ENCODE peak calls at places on chromosome 4, in seven cellular contexts. B is MM.1S, D is esophagus squamous epithelium, A is thoracic aorta, M is sigmoid colon, W is body of pancreas, S is IMR-90. L is an unnamed sample. For H3K4me1, the result is how much of the 10 kb centered on the place peaks cover.

GRCh38 chr4:69707807-69708206 is 52.6 kb downstream of the SULT1B1 start:
- DNase-seq in S (no peak), W (no peak), D (no peak), M (no peak), A (no peak), B (no peak), L (no peak)

GRCh38 chr4:152327606-152328453 is 208.1 kb downstream of the FBXW7 start:
- DNase-seq in M (no peak), D (no peak), A (no peak), B (peak), S (no peak), W (no peak), L (no peak)

GRCh38 chr4:25378130-25378743 is 1.2 kb downstream of the ANAPC4 start:
- DNase-seq in M (no peak), S (no peak), W (no peak), A (no peak), D (no peak), B (peak), L (no peak)

GRCh38 chr4:27692098-27692679 is 831.5 kb downstream of the STIM2 start:
- DNase-seq in D (no peak), W (no peak), B (peak), S (peak), A (no peak), M (no peak), L (no peak)

GRCh38 chr4:52822583-52823477 is 39.3 kb upstream of the RASL11B start:
- DNase-seq in B (no peak), W (no peak), A (no peak), S (peak), M (no peak), D (no peak), L (no peak)

GRCh38 chr4:101175896-101176676 is 171.2 kb downstream of the PPP3CA start:
- DNase-seq in M (peak), B (no peak), D (no peak), S (no peak), A (no peak), W (no peak), L (no peak)

GRCh38 chr4:103484521-103484920 is 235.3 kb downstream of the TACR3 start:
- DNase-seq in D (no peak), M (no peak), S (no peak), W (no peak), B (no peak), A (no peak), L (no peak)

GRCh38 chr4:25301471-25301870 is 11.1 kb upstream of the ZCCHC4 start:
- DNase-seq in D (no peak), B (no peak), W (no peak), A (no peak), S (no peak), M (no peak), L (no peak)

GRCh38 chr4:113410686-113411085 is 350.9 kb downstream of the CAMK2D start:
- DNase-seq in D (no peak), A (no peak), S (no peak), W (no peak), B (peak), M (no peak), L (no peak)

GRCh38 chr4:139525414-139525813 is 30.6 kb downstream of the SETD7 start:
- DNase-seq in B (peak), S (no peak), W (no peak), M (no peak), D (no peak), A (no peak), L (no peak)

GRCh38 chr4:95248713-95249401 is 299.9 kb downstream of the UNC5C start:
- DNase-seq in D (no peak), B (no peak), A (no peak), S (no peak), W (no peak), M (no peak), L (no peak)

GRCh38 chr4:55925235-55925634 is 23.5 kb upstream of the CEP135 start:
- DNase-seq in W (no peak), S (peak), D (no peak), M (no peak), A (no peak), B (no peak), L (no peak)

GRCh38 chr4:4387531-4388311 is 819 bp downstream of the NSG1 start:
- DNase-seq in A (no peak), D (no peak), S (no peak), M (peak), W (no peak), B (no peak), L (no peak)

GRCh38 chr4:109760682-109761081 is 30.8 kb upstream of the PLA2G12A start:
- DNase-seq in M (no peak), W (no peak), D (no peak), S (no peak), B (no peak), A (no peak), L (no peak)

GRCh38 chr4:105989411-105990242 is 94.4 kb downstream of the NPNT start:
- DNase-seq in M (no peak), A (no peak), S (no peak), W (no peak), D (no peak), B (no peak), L (no peak)

DNA sequence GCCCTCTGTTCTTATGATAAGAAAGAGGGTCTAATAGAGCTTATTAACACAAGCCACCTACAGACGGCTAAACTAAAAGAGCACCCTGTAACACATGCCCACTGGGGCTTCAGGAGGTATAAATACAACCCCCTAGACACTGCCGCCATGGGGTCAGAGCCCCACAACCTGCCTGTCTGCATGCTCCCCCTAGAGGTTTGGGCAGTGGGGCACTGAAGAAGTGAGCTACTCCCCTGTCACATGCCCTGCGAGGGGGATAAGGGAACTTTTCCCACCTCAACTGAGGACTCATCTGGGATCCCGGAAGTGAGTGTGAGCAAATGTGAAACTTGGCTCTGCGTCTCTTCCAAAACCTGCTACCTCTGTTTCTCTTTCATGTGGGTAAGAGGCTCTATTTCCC is 334.5 kb downstream of the ADAM29 start:
- DNase-seq in W (no peak), B (no peak), S (no peak), D (no peak), A (no peak), M (no peak), L (peak)
- TF ChIP-seq CTCF in W (no peak), B (no peak), S (no peak), D (no peak), A (no peak), M (no peak), L (no peak)

DNA sequence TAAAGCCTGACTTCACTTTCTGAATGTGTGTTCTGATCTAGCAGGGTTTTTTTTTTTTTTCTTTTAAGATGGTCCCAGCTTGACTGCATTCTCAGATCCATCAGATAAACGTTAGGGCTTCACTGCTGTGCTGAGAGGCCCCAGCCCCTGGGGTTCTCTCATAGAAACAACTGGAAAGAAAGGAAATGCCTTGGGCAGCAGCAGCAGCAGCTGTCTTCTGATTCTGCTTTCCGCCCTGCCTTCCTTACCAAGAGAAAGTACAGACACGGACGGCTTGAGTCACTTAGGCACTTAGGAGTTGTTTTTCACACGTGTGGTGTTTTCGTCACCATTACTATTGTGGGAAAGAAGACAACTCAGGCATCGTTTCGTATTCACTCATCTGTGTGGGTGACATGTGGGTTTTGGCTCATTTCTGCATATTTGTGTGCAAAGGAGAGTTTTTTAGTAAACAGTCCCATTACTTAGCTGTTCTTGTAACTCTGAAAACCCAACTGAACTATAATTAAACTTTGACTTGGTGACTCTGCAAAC is 172.0 kb downstream of the PTTG2 start:
- DNase-seq in S (peak), B (peak), A (peak), M (peak), W (peak), D (no peak), L (no peak)
- H3K27ac ChIP-seq in S (peak), B (peak), A (peak), M (peak), W (peak), D (peak), L (peak)

DNA sequence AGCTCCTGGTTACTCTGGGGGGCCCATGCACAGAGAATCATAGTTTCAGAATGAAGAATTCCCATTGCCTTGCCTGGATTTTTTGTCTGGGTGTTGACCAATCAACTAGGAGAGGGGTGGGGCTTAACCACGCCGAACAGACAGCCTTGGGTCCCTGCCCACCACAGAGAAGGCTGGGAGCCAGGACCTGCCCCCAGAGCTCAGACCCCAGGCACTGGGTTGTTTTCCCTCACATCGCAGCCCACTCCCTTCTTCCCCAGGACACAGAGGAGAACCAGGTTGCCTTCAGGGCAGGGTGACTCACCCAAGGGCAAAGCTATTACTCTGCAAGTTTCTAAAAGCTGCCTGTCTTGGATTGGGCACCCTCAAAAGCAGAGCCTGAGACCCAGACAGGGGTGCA is 23.3 kb upstream of the CRMP1 start:
- DNase-seq in A (no peak), B (no peak), M (no peak), D (no peak), S (no peak), W (no peak), L (no peak)
- H3K4me1 ChIP-seq in A (under half), B (under half), M (under half), D (under half), S (under half), W (under half), L (under half)

GRCh38 chr4:184805462-184806245 is 20.1 kb downstream of the ACSL1 start:
- DNase-seq in B (no peak), W (peak), S (no peak), M (no peak), D (no peak), A (no peak), L (peak)
- TF ChIP-seq CTCF in B (no peak), W (peak), S (no peak), M (no peak), D (no peak), A (no peak), L (no peak)

GRCh38 chr4:59044316-59044715 is 1934.1 kb upstream of the IGFBP7 start:
- DNase-seq in D (no peak), S (no peak), A (no peak), W (no peak), B (no peak), M (no peak), L (no peak)

GRCh38 chr4:59039046-59039445 is 1928.9 kb upstream of the IGFBP7 start:
- DNase-seq in D (no peak), S (no peak), M (no peak), W (no peak), A (no peak), B (no peak), L (no peak)
- H3K27ac ChIP-seq in D (no peak), S (no peak), M (no peak), W (no peak), A (no peak), B (no peak), L (no peak)

DNA sequence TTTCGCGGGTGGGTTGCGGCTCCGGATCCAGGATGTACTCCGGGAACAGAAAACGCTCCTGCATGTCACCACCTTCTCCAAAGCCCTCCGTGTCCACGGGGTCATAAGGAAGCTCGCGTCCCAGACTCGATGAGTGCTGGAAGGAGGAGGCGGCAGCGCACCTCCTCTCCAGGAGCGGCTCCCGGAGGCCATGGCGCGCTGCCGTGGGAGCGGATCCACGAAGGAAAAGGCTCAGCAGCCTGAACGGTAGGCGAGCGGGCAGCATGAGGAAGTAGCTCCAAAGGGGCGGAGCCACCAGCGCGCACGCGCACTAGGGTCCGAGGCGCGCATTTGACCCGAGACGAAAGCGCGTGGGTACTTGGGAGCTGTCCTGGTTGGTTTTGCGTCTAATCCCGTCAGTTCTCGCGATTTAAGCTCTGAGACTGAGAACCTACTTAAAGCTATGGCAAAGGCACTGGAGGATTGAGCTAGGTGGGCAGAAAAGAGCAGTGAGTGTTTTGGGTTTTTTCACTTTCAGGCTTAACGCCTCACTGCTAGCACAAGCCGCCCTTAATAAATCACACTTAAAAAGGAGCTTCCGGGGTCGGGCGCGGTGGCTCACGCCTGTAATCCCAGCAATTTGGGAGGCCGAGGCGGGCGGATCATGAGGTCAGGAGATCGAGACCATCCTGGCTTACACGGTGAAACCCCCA is at the start of gene NOA1:
- DNase-seq in B (peak), W (peak), A (peak), D (peak), S (peak), M (peak), L (peak)
- H3K4me1 ChIP-seq in B (under half), W (half or more), A (half or more), D (half or more), S (under half), M (half or more), L (half or more)

GRCh38 chr4:44629280-44629866 is 22.1 kb downstream of the YIPF7 start:
- DNase-seq in D (no peak), M (no peak), A (no peak), W (peak), S (peak), B (peak), L (no peak)
- TF ChIP-seq CTCF in D (peak), M (no peak), A (peak), W (peak), S (peak), B (peak), L (peak)

DNA sequence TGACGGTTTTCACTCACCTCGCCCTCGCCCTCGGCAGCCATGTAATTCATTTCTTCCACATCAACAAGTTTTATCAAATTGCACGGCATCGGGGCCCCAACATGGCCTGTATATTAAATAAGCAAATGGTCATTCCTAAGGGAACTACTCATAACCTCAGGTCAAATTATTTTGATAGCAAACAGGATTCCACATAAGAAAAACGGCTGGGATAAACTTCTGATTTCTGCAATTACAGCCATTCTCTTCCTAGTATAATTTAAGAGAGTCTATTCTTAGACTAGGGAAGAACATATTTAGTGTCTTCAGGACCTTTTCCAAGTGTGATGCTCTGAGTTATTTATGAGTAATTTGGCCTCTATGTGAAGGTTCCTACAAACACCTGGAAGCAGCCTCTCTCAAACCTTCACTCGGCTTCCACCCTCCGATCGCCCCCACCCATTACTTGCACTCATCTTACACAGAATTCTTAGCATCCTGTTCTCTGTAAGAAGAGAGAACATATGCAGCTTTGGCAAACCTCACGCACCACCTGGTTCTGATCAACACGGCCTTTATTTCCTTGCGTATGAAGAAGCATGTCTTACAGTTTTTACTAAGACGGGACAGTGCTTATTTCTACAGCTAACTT is 29.4 kb upstream of the CENPU start:
- DNase-seq in S (peak), W (no peak), M (peak), A (no peak), B (no peak), D (no peak), L (peak)
- H3K27ac ChIP-seq in S (no peak), W (no peak), M (no peak), A (no peak), B (no peak), D (no peak), L (no peak)